ENCODE peak calls at places on chromosomes 2 and 18, in six cellular contexts. One of them, this sample, is unnamed.

GRCh38 chr2:37966326-37966725 is 41.2 kb downstream of the RMDN2 start:
- DNase-seq in testis: no peak
- DNase-seq in WTC11: no peak
- DNase-seq in A549: no peak
- DNase-seq in GM23338: no peak
- DNase-seq in esophagus squamous epithelium: no peak
- DNase-seq in this sample: no peak

GRCh38 chr18:3055861-3056260 is 42.9 kb upstream of the LPIN2 start:
- DNase-seq in GM23338: peak
- DNase-seq in WTC11: no peak
- DNase-seq in esophagus squamous epithelium: no peak
- DNase-seq in testis: no peak
- DNase-seq in A549: no peak
- DNase-seq in this sample: no peak

GRCh38 chr2:168679741-168680140 is 122.7 kb upstream of the NOSTRIN start:
- DNase-seq in testis: no peak
- DNase-seq in WTC11: no peak
- DNase-seq in GM23338: no peak
- DNase-seq in A549: no peak
- DNase-seq in esophagus squamous epithelium: no peak
- DNase-seq in this sample: no peak

GRCh38 chr2:10331702-10332401 is 29.1 kb downstream of the HPCAL1 start:
- DNase-seq in WTC11: no peak
- DNase-seq in GM23338: no peak
- DNase-seq in A549: no peak
- DNase-seq in testis: no peak
- DNase-seq in esophagus squamous epithelium: no peak
- DNase-seq in this sample: no peak

GRCh38 chr2:152421521-152422367 is 86.8 kb downstream of the FMNL2 start:
- DNase-seq in esophagus squamous epithelium: no peak
- DNase-seq in A549: peak
- DNase-seq in WTC11: no peak
- DNase-seq in GM23338: no peak
- DNase-seq in testis: peak
- DNase-seq in this sample: peak

GRCh38 chr2:158015428-158016076 is 86.1 kb upstream of the UPP2 start:
- DNase-seq in esophagus squamous epithelium: no peak
- DNase-seq in testis: no peak
- DNase-seq in WTC11: no peak
- DNase-seq in A549: no peak
- DNase-seq in GM23338: no peak
- DNase-seq in this sample: no peak

GRCh38 chr2:118991554-118991953 is 49.6 kb downstream of the MARCO start:
- DNase-seq in GM23338: no peak
- DNase-seq in esophagus squamous epithelium: no peak
- DNase-seq in testis: no peak
- DNase-seq in WTC11: no peak
- DNase-seq in A549: no peak
- DNase-seq in this sample: no peak

GRCh38 chr2:186950694-186951093 is 101.7 kb upstream of the ZSWIM2 start:
- DNase-seq in GM23338: no peak
- DNase-seq in WTC11: no peak
- DNase-seq in esophagus squamous epithelium: no peak
- DNase-seq in A549: no peak
- DNase-seq in testis: no peak
- DNase-seq in this sample: peak

GRCh38 chr2:5330961-5331360 is 361.2 kb upstream of the SOX11 start:
- DNase-seq in WTC11: no peak
- DNase-seq in esophagus squamous epithelium: no peak
- DNase-seq in testis: no peak
- DNase-seq in A549: no peak
- DNase-seq in GM23338: no peak
- DNase-seq in this sample: no peak

GRCh38 chr2:26770986-26771586 is 7.0 kb downstream of the SLC35F6 start:
- DNase-seq in esophagus squamous epithelium: no peak
- DNase-seq in testis: peak
- DNase-seq in WTC11: peak
- DNase-seq in A549: peak
- DNase-seq in GM23338: peak
- DNase-seq in this sample: peak

GRCh38 chr2:14745288-14746076 is 113.0 kb downstream of the LRATD1 start:
- DNase-seq in WTC11: no peak
- DNase-seq in GM23338: no peak
- DNase-seq in esophagus squamous epithelium: no peak
- DNase-seq in testis: no peak
- DNase-seq in A549: no peak
- DNase-seq in this sample: no peak

GRCh38 chr18:22168360-22168921 is 948 bp upstream of the GATA6 start:
- DNase-seq in WTC11: peak
- DNase-seq in testis: peak
- DNase-seq in GM23338: peak
- DNase-seq in esophagus squamous epithelium: no peak
- DNase-seq in A549: peak
- DNase-seq in this sample: no peak

GRCh38 chr2:207528980-207529329 is 807 bp upstream of the CREB1 start:
- DNase-seq in esophagus squamous epithelium: no peak
- DNase-seq in GM23338: peak
- DNase-seq in A549: peak
- DNase-seq in WTC11: no peak
- DNase-seq in testis: peak
- DNase-seq in this sample: peak

GRCh38 chr2:217277646-217278048 is 417.8 kb upstream of the TNP1 start:
- DNase-seq in testis: no peak
- DNase-seq in esophagus squamous epithelium: no peak
- DNase-seq in WTC11: no peak
- DNase-seq in GM23338: no peak
- DNase-seq in A549: peak
- DNase-seq in this sample: peak

GRCh38 chr2:12032421-12032820 is 286.0 kb downstream of the LPIN1 start:
- DNase-seq in testis: no peak
- DNase-seq in A549: no peak
- DNase-seq in WTC11: no peak
- DNase-seq in GM23338: peak
- DNase-seq in esophagus squamous epithelium: no peak
- DNase-seq in this sample: no peak
- TF ChIP-seq CTCF in testis: no peak
- TF ChIP-seq CTCF in A549: no peak
- TF ChIP-seq CTCF in WTC11: no peak
- TF ChIP-seq CTCF in GM23338: peak
- TF ChIP-seq CTCF in esophagus squamous epithelium: no peak
- TF ChIP-seq CTCF in this sample: no peak

DNA sequence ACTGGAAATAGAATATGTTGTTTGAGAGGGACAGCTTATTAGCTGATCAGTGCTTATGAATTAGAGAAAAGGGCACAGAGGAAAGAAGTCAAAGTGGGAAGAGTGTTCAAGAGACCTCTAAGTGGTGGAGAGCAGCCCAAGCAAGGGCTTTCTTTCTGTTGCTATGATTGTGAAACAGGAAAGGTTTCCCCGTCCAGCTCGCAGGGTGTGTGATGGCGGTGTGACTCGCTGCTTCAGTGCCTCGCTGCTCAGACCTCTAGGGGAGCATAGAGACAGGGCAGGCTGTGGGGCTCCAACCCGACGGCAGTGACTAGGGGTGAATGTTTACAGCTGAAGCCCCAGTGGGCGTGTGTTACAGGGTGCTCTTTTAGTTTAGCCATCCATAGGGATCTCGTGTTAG is 166.5 kb upstream of the COPS8 start:
- DNase-seq in A549: no peak
- DNase-seq in WTC11: no peak
- DNase-seq in testis: no peak
- DNase-seq in esophagus squamous epithelium: no peak
- DNase-seq in GM23338: no peak
- DNase-seq in this sample: peak
- TF ChIP-seq CTCF in A549: no peak
- TF ChIP-seq CTCF in WTC11: no peak
- TF ChIP-seq CTCF in testis: no peak
- TF ChIP-seq CTCF in esophagus squamous epithelium: no peak
- TF ChIP-seq CTCF in GM23338: no peak
- TF ChIP-seq CTCF in this sample: no peak

GRCh38 chr2:109206569-109207145 is 77.7 kb downstream of the SH3RF3 start:
- DNase-seq in esophagus squamous epithelium: no peak
- DNase-seq in GM23338: no peak
- DNase-seq in WTC11: no peak
- DNase-seq in testis: no peak
- DNase-seq in A549: no peak
- DNase-seq in this sample: no peak
- TF ChIP-seq CTCF in esophagus squamous epithelium: no peak
- TF ChIP-seq CTCF in GM23338: no peak
- TF ChIP-seq CTCF in WTC11: no peak
- TF ChIP-seq CTCF in testis: no peak
- TF ChIP-seq CTCF in A549: no peak
- TF ChIP-seq CTCF in this sample: no peak

GRCh38 chr2:216139884-216140283 is 30.7 kb downstream of the XRCC5 start:
- DNase-seq in testis: no peak
- DNase-seq in esophagus squamous epithelium: no peak
- DNase-seq in A549: peak
- DNase-seq in GM23338: peak
- DNase-seq in WTC11: peak
- DNase-seq in this sample: peak
- TF ChIP-seq CTCF in testis: no peak
- TF ChIP-seq CTCF in esophagus squamous epithelium: peak
- TF ChIP-seq CTCF in A549: peak
- TF ChIP-seq CTCF in GM23338: peak
- TF ChIP-seq CTCF in WTC11: peak
- TF ChIP-seq CTCF in this sample: no peak

DNA sequence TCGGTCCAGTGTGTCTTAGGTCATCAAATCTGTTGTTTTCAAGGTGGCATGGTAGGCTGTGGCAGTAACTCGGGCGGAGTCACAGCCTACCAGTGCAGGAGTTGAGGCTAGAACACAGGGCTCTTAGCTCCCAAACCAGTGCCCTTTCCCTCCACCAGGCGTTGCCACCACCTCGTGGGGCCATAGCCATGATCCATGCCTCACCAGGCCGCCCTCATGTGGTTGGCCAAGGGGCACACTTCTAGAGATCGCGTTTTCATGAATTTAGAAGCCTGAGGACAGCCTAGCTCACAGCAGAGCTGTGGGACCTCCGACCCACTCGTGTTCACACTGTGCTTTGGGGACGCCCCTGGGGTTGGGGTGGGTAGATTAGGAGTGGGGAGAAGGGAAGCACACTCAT is 10.6 kb downstream of the SEC11C start:
- DNase-seq in testis: no peak
- DNase-seq in A549: no peak
- DNase-seq in GM23338: peak
- DNase-seq in WTC11: peak
- DNase-seq in esophagus squamous epithelium: no peak
- DNase-seq in this sample: no peak
- TF ChIP-seq CTCF in testis: no peak
- TF ChIP-seq CTCF in A549: no peak
- TF ChIP-seq CTCF in GM23338: peak
- TF ChIP-seq CTCF in WTC11: no peak
- TF ChIP-seq CTCF in esophagus squamous epithelium: no peak
- TF ChIP-seq CTCF in this sample: no peak

GRCh38 chr2:171086352-171087290 is 74.1 kb downstream of the TLK1 start:
- DNase-seq in A549: peak
- DNase-seq in GM23338: peak
- DNase-seq in WTC11: peak
- DNase-seq in esophagus squamous epithelium: no peak
- DNase-seq in testis: peak
- DNase-seq in this sample: peak
- TF ChIP-seq CTCF in A549: peak
- TF ChIP-seq CTCF in GM23338: peak
- TF ChIP-seq CTCF in WTC11: peak
- TF ChIP-seq CTCF in esophagus squamous epithelium: peak
- TF ChIP-seq CTCF in testis: peak
- TF ChIP-seq CTCF in this sample: peak

GRCh38 chr2:64005707-64006356 is 13.4 kb downstream of the VPS54 start:
- DNase-seq in A549: no peak
- DNase-seq in GM23338: no peak
- DNase-seq in WTC11: no peak
- DNase-seq in esophagus squamous epithelium: no peak
- DNase-seq in testis: no peak
- DNase-seq in this sample: no peak

GRCh38 chr2:64001382-64002101 is 17.7 kb downstream of the VPS54 start:
- DNase-seq in GM23338: no peak
- DNase-seq in A549: no peak
- DNase-seq in WTC11: no peak
- DNase-seq in testis: no peak
- DNase-seq in esophagus squamous epithelium: no peak
- DNase-seq in this sample: no peak

GRCh38 chr2:64003239-64003638 is 16.0 kb downstream of the VPS54 start:
- DNase-seq in A549: no peak
- DNase-seq in esophagus squamous epithelium: no peak
- DNase-seq in GM23338: no peak
- DNase-seq in WTC11: no peak
- DNase-seq in testis: no peak
- DNase-seq in this sample: no peak

GRCh38 chr2:63999049-63999448 is 20.2 kb downstream of the VPS54 start:
- DNase-seq in WTC11: no peak
- DNase-seq in A549: no peak
- DNase-seq in GM23338: no peak
- DNase-seq in testis: no peak
- DNase-seq in esophagus squamous epithelium: no peak
- DNase-seq in this sample: no peak

GRCh38 chr2:64000630-64001381 is 18.4 kb downstream of the VPS54 start:
- DNase-seq in GM23338: peak
- DNase-seq in esophagus squamous epithelium: no peak
- DNase-seq in testis: no peak
- DNase-seq in A549: no peak
- DNase-seq in WTC11: no peak
- DNase-seq in this sample: no peak
- TF ChIP-seq CTCF in GM23338: peak
- TF ChIP-seq CTCF in esophagus squamous epithelium: no peak
- TF ChIP-seq CTCF in testis: no peak
- TF ChIP-seq CTCF in A549: no peak
- TF ChIP-seq CTCF in WTC11: no peak
- TF ChIP-seq CTCF in this sample: no peak

DNA sequence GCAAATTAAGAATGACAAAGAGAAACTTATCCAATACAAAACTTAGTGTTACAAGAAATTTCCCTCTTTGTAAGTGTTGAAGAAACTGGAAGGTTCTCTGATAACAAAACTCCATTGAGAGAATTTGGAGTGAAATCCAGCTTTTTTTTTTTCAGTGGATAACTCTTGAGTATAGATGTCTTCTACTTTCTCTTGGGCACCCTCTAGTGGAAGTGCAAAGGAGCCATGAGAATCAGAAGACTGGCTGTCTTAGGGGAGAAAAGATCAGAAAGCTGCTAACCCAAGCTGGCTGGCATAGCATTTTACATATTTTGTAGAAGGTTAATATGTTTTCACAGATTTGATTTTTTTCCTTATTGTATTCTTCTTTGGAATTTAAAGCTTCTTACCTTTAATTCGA is 138.8 kb upstream of the SATB2 start:
- DNase-seq in esophagus squamous epithelium: no peak
- DNase-seq in A549: peak
- DNase-seq in GM23338: peak
- DNase-seq in testis: no peak
- DNase-seq in WTC11: peak
- DNase-seq in this sample: peak
- TF ChIP-seq CTCF in esophagus squamous epithelium: no peak
- TF ChIP-seq CTCF in A549: peak
- TF ChIP-seq CTCF in GM23338: peak
- TF ChIP-seq CTCF in testis: no peak
- TF ChIP-seq CTCF in WTC11: peak
- TF ChIP-seq CTCF in this sample: peak

GRCh38 chr2:69208023-69208595 is 178.9 kb downstream of the GFPT1 start:
- DNase-seq in GM23338: no peak
- DNase-seq in A549: no peak
- DNase-seq in WTC11: no peak
- DNase-seq in testis: no peak
- DNase-seq in esophagus squamous epithelium: no peak
- DNase-seq in this sample: peak
- TF ChIP-seq CTCF in GM23338: no peak
- TF ChIP-seq CTCF in A549: peak
- TF ChIP-seq CTCF in WTC11: no peak
- TF ChIP-seq CTCF in testis: no peak
- TF ChIP-seq CTCF in esophagus squamous epithelium: no peak
- TF ChIP-seq CTCF in this sample: peak